ENCODE peak calls at places on chromosomes 2 and 18, in nine cellular contexts. P, R, G, Y, T, L, N, J and Z are unnamed samples.

GRCh38 chr2:241519669-241520068 is 11.3 kb upstream of the STK25 start:
- DNase-seq in L (no peak), Y (no peak), J (no peak), N (no peak), R (peak), P (no peak), G (no peak), T (no peak), Z (no peak)

GRCh38 chr18:36333418-36333817 is 35.9 kb downstream of the FHOD3 start:
- DNase-seq in N (no peak), G (no peak), R (peak), L (no peak), T (peak), J (no peak), P (no peak), Y (no peak), Z (no peak)

GRCh38 chr2:237201461-237202287 is 116.0 kb downstream of the COPS8 start:
- DNase-seq in L (peak), T (peak), P (no peak), R (peak), N (peak), J (no peak), G (no peak), Y (no peak), Z (no peak)

GRCh38 chr2:20452551-20452950 is 5.7 kb downstream of the RHOB start:
- DNase-seq in Y (no peak), R (peak), L (no peak), J (no peak), N (no peak), T (peak), G (no peak), P (no peak), Z (no peak)

GRCh38 chr18:75115514-75115913 is 93.4 kb downstream of the PTGR3 start:
- DNase-seq in G (no peak), N (no peak), Y (no peak), L (no peak), T (no peak), J (no peak), R (no peak), P (no peak), Z (peak)

GRCh38 chr2:46303233-46303632 is 6.0 kb downstream of the EPAS1 start:
- DNase-seq in J (no peak), P (no peak), T (no peak), R (no peak), Y (no peak), N (no peak), L (no peak), G (no peak), Z (no peak)

GRCh38 chr18:44895176-44895798 is 214.6 kb downstream of the SETBP1 start:
- DNase-seq in T (peak), Y (no peak), P (peak), L (peak), N (peak), G (no peak), R (peak), J (peak), Z (no peak)

GRCh38 chr2:98634406-98635092 is 26.2 kb downstream of the UNC50 start:
- DNase-seq in T (peak), G (peak), P (peak), R (peak), L (no peak), Y (peak), N (no peak), J (no peak), Z (peak)

GRCh38 chr2:69720404-69720803 is 21.5 kb upstream of the ANXA4 start:
- DNase-seq in R (peak), L (no peak), J (peak), G (no peak), Y (no peak), N (no peak), P (no peak), T (no peak), Z (no peak)